ENCODE peak calls at places on chromosomes 6 and 20, in nine cellular contexts. K is fibroblast of lung, J is HL-60, R is RWPE2, B is psoas muscle, C is lung, G is esophagus squamous epithelium, F is H9, Q is tibial nerve. O is an unnamed sample. For H3K27me3, the result is how much of the 10 kb centered on the place peaks cover.

GRCh38 chr6:157764346-157765068 is 58.5 kb upstream of the SNX9 start:
- DNase-seq in K (peak), J (peak), R (peak), B (peak), C (peak), G (peak), F (no peak), Q (peak), O (peak)

GRCh38 chr20:43949741-43950618 is 35.3 kb downstream of the TOX2 start:
- DNase-seq in K (no peak), J (peak), R (no peak), B (peak), C (peak), G (peak), F (no peak), Q (no peak), O (no peak)

GRCh38 chr20:54346269-54346668 is 129.1 kb upstream of the DOK5 start:
- DNase-seq in K (no peak), J (no peak), R (no peak), B (no peak), C (no peak), G (no peak), F (no peak), Q (no peak), O (no peak)

GRCh38 chr6:136788069-136788902 is 4.0 kb downstream of the MAP3K5 start:
- DNase-seq in K (peak), J (no peak), R (no peak), B (no peak), C (no peak), G (no peak), F (no peak), Q (no peak), O (no peak)

GRCh38 chr20:5696011-5696559 is 54.1 kb upstream of the SHLD1 start:
- DNase-seq in K (peak), J (no peak), R (peak), B (peak), C (no peak), G (no peak), F (no peak), Q (no peak), O (no peak)

GRCh38 chr6:39137235-39137634 is 22.2 kb upstream of the SAYSD1 start:
- DNase-seq in K (peak), J (no peak), R (no peak), B (no peak), C (peak), G (no peak), F (peak), Q (no peak), O (no peak)

GRCh38 chr6:132683543-132683942 is 24.6 kb upstream of the TAAR1 start:
- DNase-seq in K (no peak), J (no peak), R (no peak), B (no peak), C (no peak), G (no peak), F (no peak), Q (no peak), O (no peak)

GRCh38 chr6:134892362-134892761 is 57.5 kb downstream of the ALDH8A1 start:
- DNase-seq in K (no peak), J (no peak), R (no peak), B (no peak), C (no peak), G (no peak), F (no peak), Q (no peak), O (no peak)

GRCh38 chr6:108174371-108175175 is 8.8 kb downstream of the NR2E1 start:
- DNase-seq in K (peak), J (peak), R (no peak), B (no peak), C (no peak), G (no peak), F (peak), Q (no peak), O (no peak)

GRCh38 chr6:108175592-108176279 is 9.9 kb downstream of the NR2E1 start:
- DNase-seq in K (no peak), J (no peak), R (no peak), B (no peak), C (no peak), G (no peak), F (peak), Q (no peak), O (no peak)

GRCh38 chr6:108171918-108172516 is 6.2 kb downstream of the NR2E1 start:
- DNase-seq in K (no peak), J (no peak), R (no peak), B (no peak), C (no peak), G (no peak), F (no peak), Q (no peak), O (no peak)

GRCh38 chr6:108176281-108177089 is 10.7 kb downstream of the NR2E1 start:
- DNase-seq in K (no peak), J (no peak), R (no peak), B (no peak), C (no peak), G (no peak), F (no peak), Q (no peak), O (no peak)

DNA sequence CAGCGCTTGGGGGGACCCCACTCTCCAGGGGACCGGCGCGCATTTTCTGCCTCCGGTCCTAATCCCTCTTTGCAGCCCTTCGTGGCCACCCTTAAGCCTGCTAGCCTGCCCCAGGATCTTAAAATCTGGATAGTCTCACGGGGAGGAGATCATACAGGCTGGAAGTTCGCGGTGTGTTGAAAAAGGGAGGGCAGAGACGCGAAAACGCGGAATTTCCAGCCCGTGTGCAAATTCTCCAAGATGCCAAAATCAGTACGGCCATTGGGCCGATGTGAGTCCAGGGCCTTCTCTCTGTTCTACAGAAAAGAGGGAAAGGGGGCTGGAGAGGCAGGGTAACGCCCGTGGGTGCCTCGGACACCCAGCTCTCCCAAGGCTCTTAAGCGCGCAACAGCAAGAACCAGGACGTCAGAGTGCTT is 9.4 kb downstream of the NR2E1 start:
- DNase-seq in K (no peak), J (no peak), R (no peak), B (no peak), C (no peak), G (no peak), F (no peak), Q (no peak), O (no peak)
- H3K27me3 ChIP-seq in K (half or more), J (half or more), R (half or more), B (half or more), C (under half), G (under half), F (half or more), Q (under half), O (under half)

GRCh38 chr6:116217069-116217468 is 36.8 kb downstream of the TSPYL4 start:
- DNase-seq in K (peak), J (peak), R (no peak), B (no peak), C (no peak), G (no peak), F (no peak), Q (no peak), O (no peak)

GRCh38 chr6:116218866-116219265 is 35.0 kb downstream of the TSPYL4 start:
- DNase-seq in K (no peak), J (no peak), R (no peak), B (no peak), C (no peak), G (no peak), F (no peak), Q (no peak), O (no peak)

GRCh38 chr6:116215414-116215813 is 38.5 kb downstream of the TSPYL4 start:
- DNase-seq in K (no peak), J (no peak), R (no peak), B (no peak), C (no peak), G (no peak), F (no peak), Q (no peak), O (no peak)

GRCh38 chr6:116220172-116220571 is 33.7 kb downstream of the TSPYL4 start:
- DNase-seq in K (no peak), J (no peak), R (no peak), B (no peak), C (no peak), G (no peak), F (no peak), Q (no peak), O (no peak)

GRCh38 chr6:116218172-116218633 is 35.7 kb downstream of the TSPYL4 start:
- DNase-seq in K (peak), J (no peak), R (no peak), B (no peak), C (no peak), G (no peak), F (no peak), Q (no peak), O (no peak)
- TF ChIP-seq CTCF in K (no peak), J (peak), R (peak), B (peak), C (no peak), G (peak), F (peak), Q (no peak), O (peak)

DNA sequence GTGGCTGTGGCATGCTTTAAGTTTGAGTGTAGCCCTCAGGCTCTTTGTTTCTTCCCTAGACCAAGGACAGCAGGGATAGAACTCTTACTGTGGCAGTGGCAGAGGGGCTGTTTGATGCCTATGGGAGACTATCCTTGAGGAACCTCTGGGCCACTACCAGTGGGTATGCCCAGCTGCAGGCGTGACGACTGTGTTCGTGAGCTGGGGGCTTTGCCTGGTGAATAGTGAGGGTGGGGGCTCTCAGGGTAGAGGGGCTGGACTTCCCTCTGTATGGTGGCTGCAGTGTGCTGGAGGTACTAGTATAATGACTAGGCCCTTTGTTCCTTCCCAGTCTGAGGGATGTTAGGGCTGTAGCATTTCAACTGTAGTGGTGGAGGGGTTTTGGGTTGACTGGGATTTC is 1242.0 kb downstream of the KHDRBS2 start:
- DNase-seq in K (no peak), J (no peak), R (no peak), B (no peak), C (no peak), G (no peak), F (no peak), Q (no peak), O (no peak)
- H3K27me3 ChIP-seq in K (under half), J (under half), R (under half), B (under half), C (under half), G (under half), F (under half), Q (under half), O (under half)

GRCh38 chr6:47070461-47070860 is 28.3 kb upstream of the ADGRF1 start:
- DNase-seq in K (no peak), J (no peak), R (no peak), B (no peak), C (no peak), G (no peak), F (no peak), Q (no peak), O (no peak)
- TF ChIP-seq CTCF in K (no peak), J (no peak), R (no peak), B (no peak), C (no peak), G (no peak), F (no peak), Q (no peak), O (no peak)

GRCh38 chr20:22562620-22563019 is 21.8 kb downstream of the FOXA2 start:
- DNase-seq in K (no peak), J (no peak), R (no peak), B (no peak), C (no peak), G (no peak), F (no peak), Q (no peak), O (no peak)
- H3K27me3 ChIP-seq in K (under half), J (half or more), R (under half), B (half or more), C (under half), G (under half), F (half or more), Q (under half), O (under half)

O was measured in thoracic aorta.